ENCODE peak calls at places on chromosomes 11 and 22, in nine cellular contexts. O is breast epithelium, P is right atrium auricular region, W is left ventricle myocardium inferior, E is osteoblast, F is HepG2, R is dorsolateral prefrontal cortex, T is PC-9, L is upper lobe of right lung. K is an unnamed sample.

GRCh38 chr22:38850941-38851849 is 7.4 kb upstream of the NPTXR start:
- DNase-seq in E (peak), F (no peak), W (no peak), T (peak), O (no peak), R (no peak), L (no peak), P (no peak), K (no peak)

GRCh38 chr11:11403763-11404725 is 51.0 kb upstream of the CSNK2A3 start:
- DNase-seq in F (no peak), P (no peak), R (no peak), E (no peak), L (no peak), W (peak), O (no peak), T (no peak), K (no peak)

GRCh38 chr11:12416552-12416951 is 39.2 kb downstream of the PARVA start:
- DNase-seq in F (no peak), L (no peak), R (no peak), W (no peak), E (no peak), T (no peak), P (no peak), O (no peak), K (no peak)

GRCh38 chr22:46050451-46050845 is 73.5 kb upstream of the WNT7B start:
- DNase-seq in O (peak), W (no peak), E (no peak), P (no peak), F (no peak), L (no peak), R (peak), T (no peak), K (peak)

GRCh38 chr11:23897453-23898289 is 599.2 kb upstream of the LUZP2 start:
- DNase-seq in T (no peak), O (no peak), F (no peak), R (no peak), L (no peak), E (no peak), W (no peak), P (no peak), K (no peak)

GRCh38 chr11:3341298-3341697 is 37.6 kb downstream of the ZNF195 start:
- DNase-seq in R (peak), O (peak), L (peak), E (peak), F (peak), T (no peak), P (no peak), W (peak), K (no peak)

GRCh38 chr11:83097671-83098070 is 26.0 kb upstream of the RAB30 start:
- DNase-seq in E (peak), T (no peak), L (no peak), P (no peak), R (no peak), F (no peak), W (no peak), O (no peak), K (no peak)

GRCh38 chr11:46277623-46278386 is at the start of gene CREB3L1:
- DNase-seq in F (no peak), W (peak), T (no peak), O (no peak), E (peak), L (peak), P (no peak), R (no peak), K (no peak)

GRCh38 chr11:69637956-69638871 is 2.7 kb upstream of the CCND1 start:
- DNase-seq in L (peak), E (peak), W (peak), O (no peak), T (peak), P (no peak), R (no peak), F (no peak), K (peak)

GRCh38 chr11:76644591-76644990 is 26.0 kb downstream of the LRRC32 start:
- DNase-seq in W (no peak), F (no peak), O (no peak), P (no peak), T (no peak), R (no peak), L (no peak), E (no peak), K (no peak)

GRCh38 chr11:2791521-2792375 is 92.0 kb upstream of the KCNQ1OT1 start:
- DNase-seq in R (peak), T (no peak), E (peak), L (peak), F (no peak), O (peak), P (no peak), W (peak), K (peak)

GRCh38 chr11:68690671-68691401 is 6.5 kb downstream of the GAL start:
- DNase-seq in P (no peak), R (no peak), L (no peak), F (no peak), E (peak), O (no peak), W (no peak), T (no peak), K (no peak)

GRCh38 chr11:118988280-118988679 is 9.7 kb upstream of the CENATAC start:
- DNase-seq in F (no peak), R (no peak), W (no peak), E (no peak), L (no peak), P (no peak), O (no peak), T (peak), K (no peak)

GRCh38 chr11:6406370-6406769 is 12.5 kb downstream of the APBB1 start:
- DNase-seq in T (no peak), R (no peak), P (no peak), E (no peak), F (no peak), L (no peak), O (no peak), W (no peak), K (no peak)

GRCh38 chr11:1751521-1751921 is 1.1 kb upstream of the IFITM10 start:
- DNase-seq in L (peak), P (no peak), O (no peak), R (no peak), F (no peak), T (no peak), W (peak), E (no peak), K (no peak)

GRCh38 chr22:46090631-46091201 is 59.6 kb upstream of the PPARA start:
- DNase-seq in R (no peak), O (no peak), F (no peak), P (no peak), L (peak), W (peak), T (no peak), E (peak), K (peak)

GRCh38 chr11:22666320-22666699 is at the start of gene GAS2:
- DNase-seq in E (peak), T (no peak), R (no peak), W (no peak), L (no peak), P (no peak), F (no peak), O (no peak), K (no peak)

GRCh38 chr11:130551388-130551787 is 102.9 kb downstream of the ADAMTS15 start:
- DNase-seq in L (no peak), E (no peak), O (no peak), R (no peak), W (no peak), T (no peak), F (no peak), P (no peak), K (no peak)

GRCh38 chr22:32144875-32145274 is 14.2 kb downstream of the C22orf42 start:
- DNase-seq in O (no peak), F (no peak), E (no peak), R (no peak), W (no peak), L (no peak), T (no peak), P (no peak), K (no peak)

GRCh38 chr22:17969732-17970131 is 54.6 kb downstream of the MICAL3 start:
- DNase-seq in W (peak), E (peak), O (no peak), L (no peak), P (peak), R (no peak), F (no peak), T (peak), K (no peak)

GRCh38 chr11:109426442-109426841 is 4.5 kb downstream of the C11orf87 start:
- DNase-seq in F (no peak), O (no peak), W (no peak), L (no peak), R (no peak), T (no peak), E (peak), P (no peak), K (no peak)

GRCh38 chr11:1597331-1597741 is 758 bp downstream of the KRTAP5-2 start:
- DNase-seq in O (no peak), P (no peak), E (no peak), W (no peak), F (no peak), T (no peak), R (no peak), L (no peak), K (no peak)

GRCh38 chr22:46681010-46681409 is 57.0 kb downstream of the CERK start:
- DNase-seq in L (no peak), P (no peak), O (no peak), R (no peak), E (peak), T (no peak), W (no peak), F (peak), K (no peak)

GRCh38 chr11:85682330-85683305 is 3.4 kb downstream of the CCDC89 start:
- DNase-seq in E (peak), P (no peak), R (peak), L (peak), T (no peak), O (no peak), F (no peak), W (peak), K (no peak)

GRCh38 chr11:76700177-76701100 is 29.9 kb upstream of the LRRC32 start:
- DNase-seq in L (no peak), W (no peak), T (peak), P (no peak), R (no peak), F (peak), E (peak), O (no peak), K (no peak)

GRCh38 chr11:28488336-28488735 is 380.1 kb downstream of the METTL15 start:
- DNase-seq in E (no peak), P (no peak), O (no peak), L (no peak), T (no peak), W (no peak), R (no peak), F (no peak), K (no peak)

GRCh38 chr22:43823353-43823908 is 11.3 kb upstream of the EFCAB6 start:
- DNase-seq in L (peak), T (peak), E (peak), W (no peak), R (no peak), O (no peak), F (peak), P (no peak), K (peak)

GRCh38 chr22:46612904-46613605 is 7.1 kb upstream of the GRAMD4 start:
- DNase-seq in F (peak), W (peak), P (no peak), R (no peak), E (no peak), O (no peak), T (no peak), L (no peak), K (no peak)

GRCh38 chr11:8867035-8867434 is 44.0 kb upstream of the AKIP1 start:
- DNase-seq in L (no peak), P (no peak), W (no peak), O (no peak), F (no peak), R (no peak), E (peak), T (peak), K (no peak)

GRCh38 chr11:11758603-11759196 is 83.1 kb upstream of the USP47 start:
- DNase-seq in O (no peak), L (no peak), E (no peak), W (no peak), F (no peak), P (no peak), T (no peak), R (no peak), K (no peak)

GRCh38 chr11:102157219-102157618 is 47.0 kb downstream of the YAP1 start:
- DNase-seq in W (peak), T (peak), O (no peak), P (peak), F (peak), R (no peak), E (no peak), L (no peak), K (no peak)

GRCh38 chr22:38755911-38756532 is at the start of gene SUN2:
- DNase-seq in E (peak), P (peak), F (peak), T (peak), O (peak), W (peak), R (peak), L (peak), K (peak)

GRCh38 chr11:15412054-15412453 is 297.3 kb downstream of the INSC start:
- DNase-seq in R (no peak), E (no peak), T (no peak), W (no peak), P (no peak), L (no peak), O (no peak), F (no peak), K (no peak)

DNA sequence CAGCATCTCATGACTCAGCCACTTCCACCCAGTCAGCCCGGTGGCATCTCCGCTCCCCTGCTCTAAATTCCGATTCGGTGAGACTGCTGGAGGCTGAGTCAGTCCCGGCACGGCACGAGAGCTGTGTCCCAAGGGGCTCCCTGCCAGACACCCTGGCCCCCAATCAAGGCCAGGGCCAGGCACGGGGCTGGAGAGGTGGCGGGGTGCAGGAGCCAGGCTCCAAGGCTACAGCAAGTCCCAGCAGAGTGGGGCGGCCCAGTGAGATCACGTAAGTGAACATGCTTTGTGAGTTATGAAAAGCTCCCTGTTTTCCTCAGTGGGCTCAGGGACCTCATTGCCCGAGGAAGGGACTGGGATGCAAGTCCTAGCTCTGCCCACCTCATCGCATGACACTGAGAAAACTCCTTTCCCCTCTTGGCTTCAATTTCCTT is 3.0 kb downstream of the C11orf68 start:
- DNase-seq in W (peak), P (peak), F (peak), L (peak), T (peak), E (peak), O (peak), R (no peak), K (peak)
- H3K27ac ChIP-seq in W (peak), P (peak), F (no peak), L (peak), T (peak), E (peak), O (peak), R (peak), K (peak)

DNA sequence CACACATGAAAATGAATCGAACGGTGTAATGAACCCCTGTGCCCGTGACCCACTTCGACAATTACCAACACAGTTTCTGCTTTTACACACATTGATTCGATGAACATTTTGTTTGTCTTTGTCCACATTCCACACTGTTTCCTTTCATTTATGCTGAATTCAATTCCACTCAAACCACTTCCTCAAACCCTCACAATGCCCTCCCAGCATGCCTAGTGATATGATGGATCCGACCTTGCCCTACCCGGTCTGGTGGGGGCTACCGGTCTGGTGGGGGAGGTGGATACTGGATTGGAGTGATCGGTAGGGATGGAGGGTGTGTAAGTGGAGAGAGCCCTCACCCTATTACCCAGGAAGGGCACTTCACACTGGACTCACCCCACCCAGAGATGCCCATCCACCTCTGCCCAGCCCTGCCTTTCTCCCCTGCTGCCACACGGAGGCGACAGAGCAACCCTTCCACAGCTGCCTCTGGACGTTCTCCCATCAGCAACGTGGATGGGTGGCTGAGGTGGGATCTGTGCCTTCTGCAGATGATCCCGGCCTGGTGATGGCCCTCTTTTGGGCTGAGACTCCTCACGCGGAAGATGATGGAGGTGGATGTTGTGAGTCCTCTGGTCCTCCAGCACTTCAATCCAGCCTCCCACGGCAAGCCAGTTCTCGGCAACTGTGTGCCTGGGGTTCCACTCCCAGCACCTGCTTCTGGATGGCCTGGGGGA is 33.0 kb upstream of the P2RY2 start:
- DNase-seq in O (peak), T (peak), R (peak), P (peak), L (peak), E (peak), W (peak), F (peak), K (no peak)
- H3K4me3 ChIP-seq in O (no peak), T (peak), R (no peak), P (no peak), L (no peak), E (peak), W (no peak), F (no peak), K (peak)

GRCh38 chr22:22068657-22069056 is 86.1 kb upstream of the TOP3B start:
- DNase-seq in O (no peak), R (no peak), P (no peak), W (no peak), T (no peak), L (no peak), E (no peak), F (no peak), K (no peak)

GRCh38 chr22:22071455-22071854 is 88.9 kb upstream of the TOP3B start:
- DNase-seq in W (no peak), E (no peak), F (no peak), T (no peak), P (no peak), L (no peak), O (no peak), R (no peak), K (peak)

GRCh38 chr22:22070371-22070824 is 87.8 kb upstream of the TOP3B start:
- DNase-seq in F (no peak), R (no peak), T (no peak), O (no peak), E (no peak), P (no peak), L (no peak), W (no peak), K (peak)

GRCh38 chr22:22068025-22068424 is 85.4 kb upstream of the TOP3B start:
- DNase-seq in L (no peak), O (no peak), T (no peak), W (no peak), R (no peak), F (no peak), P (no peak), E (no peak), K (no peak)

DNA sequence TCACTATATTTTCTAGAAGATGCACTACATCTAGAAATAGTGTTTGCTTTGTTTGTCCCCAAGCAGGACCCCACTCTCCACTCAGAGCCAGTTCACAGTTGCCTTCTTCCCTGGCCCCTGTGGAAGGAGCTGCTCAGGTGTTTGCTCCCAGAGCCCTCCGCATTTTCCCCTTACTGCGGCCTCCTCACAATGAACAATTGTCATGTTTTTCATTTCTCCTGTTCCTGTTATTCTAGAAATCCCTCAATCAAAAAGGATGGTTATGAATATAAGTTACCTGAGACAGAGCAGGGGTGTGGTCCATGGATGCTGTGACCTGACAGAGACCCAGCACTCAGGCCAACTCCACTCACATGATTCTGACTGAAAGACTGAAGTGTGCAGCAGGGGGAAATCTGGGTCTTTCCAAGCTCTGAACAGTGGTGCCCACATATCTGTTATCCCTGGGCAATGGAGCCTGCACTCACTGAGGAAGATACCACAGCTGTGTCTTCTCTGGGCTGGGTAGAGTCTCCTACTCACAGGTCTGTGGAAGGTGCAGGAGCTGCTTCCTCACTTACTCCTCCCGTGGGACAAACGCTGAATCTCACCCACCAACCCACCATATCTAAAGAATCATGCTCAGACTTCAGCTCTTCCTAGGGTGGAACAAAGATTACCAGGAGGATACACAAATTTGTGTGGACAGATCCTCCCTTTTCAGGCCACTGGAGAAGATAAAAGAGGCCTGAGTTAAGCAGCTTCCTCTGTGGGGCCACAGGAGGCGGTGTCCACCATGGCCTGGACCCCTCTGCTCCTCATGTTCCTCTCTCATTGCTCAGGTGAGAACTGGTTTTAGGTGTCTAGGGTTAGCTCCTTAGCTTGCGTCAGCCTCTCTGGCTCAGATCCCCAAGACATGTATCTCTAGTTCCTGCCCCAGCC is 87.1 kb upstream of the TOP3B start:
- DNase-seq in O (no peak), L (no peak), W (no peak), P (no peak), E (no peak), R (no peak), F (no peak), T (no peak), K (no peak)
- TF ChIP-seq CTCF in O (no peak), L (no peak), W (no peak), P (no peak), E (no peak), R (no peak), F (peak), T (no peak), K (no peak)

DNA sequence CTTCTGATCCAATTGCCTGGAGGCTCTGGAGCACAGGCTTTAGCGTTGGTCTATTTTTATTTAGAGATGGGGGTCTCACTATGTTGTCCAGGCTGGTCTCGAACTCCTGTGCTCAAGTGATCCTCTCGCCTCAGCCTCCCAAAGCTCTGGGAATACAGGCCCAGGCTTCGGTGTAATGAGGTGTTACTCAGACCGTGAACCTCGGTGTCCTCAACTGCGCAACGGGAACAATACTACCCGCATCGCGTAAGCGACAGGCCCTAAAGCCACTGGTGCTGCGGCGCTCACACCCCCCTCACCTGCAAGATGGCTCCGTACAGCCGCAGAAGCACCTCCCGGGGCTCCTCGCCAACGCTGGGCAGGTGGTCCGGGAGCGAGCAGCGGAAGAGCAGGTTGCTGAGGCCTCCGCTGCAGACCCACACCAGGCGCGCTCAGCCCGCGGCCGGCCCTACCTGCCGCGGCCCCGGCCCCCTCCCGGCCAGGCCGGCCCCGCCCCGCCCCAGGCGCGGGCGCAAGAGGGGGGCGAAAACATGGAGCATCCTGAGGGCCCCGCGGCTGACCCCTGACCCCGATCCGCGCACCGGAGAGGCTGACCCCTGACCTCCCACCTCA is 593 bp downstream of the CHKB start:
- DNase-seq in L (no peak), R (no peak), T (peak), W (no peak), E (peak), F (no peak), O (no peak), P (no peak), K (no peak)
- H3K27ac ChIP-seq in L (peak), R (peak), T (peak), W (peak), E (peak), F (peak), O (peak), P (peak), K (peak)

K was measured in coronary artery.